ENCODE peak calls at places on chromosomes 4 and X, in six cellular contexts. O is suprapubic skin, D is uterus, L is ovary, M is stomach, K is tibial nerve. Q is an unnamed sample.

GRCh38 chrX:111519215-111519614 is 7.8 kb downstream of the SERTM2 start:
- DNase-seq in M (no peak), D (no peak), O (no peak), L (no peak), K (no peak), Q (no peak)

GRCh38 chrX:10755477-10756334 is 135.3 kb upstream of the MID1 start:
- DNase-seq in D (peak), K (peak), M (no peak), O (no peak), L (no peak), Q (peak)

GRCh38 chr4:153509724-153510123 is 43.6 kb downstream of the TMEM131L start:
- DNase-seq in M (no peak), D (no peak), L (no peak), O (no peak), K (no peak), Q (no peak)

GRCh38 chr4:37653601-37654000 is 32.6 kb downstream of the RELL1 start:
- DNase-seq in L (no peak), M (no peak), K (no peak), D (no peak), O (no peak), Q (no peak)

GRCh38 chr4:143397335-143397734 is 60.7 kb downstream of the GAB1 start:
- DNase-seq in K (no peak), O (no peak), D (no peak), M (no peak), L (no peak), Q (no peak)

GRCh38 chrX:155127465-155127864 is 56.2 kb downstream of the BRCC3 start:
- DNase-seq in O (no peak), L (no peak), M (no peak), K (no peak), D (no peak), Q (no peak)

GRCh38 chr4:93501946-93502345 is 326.6 kb upstream of the ATOH1 start:
- DNase-seq in O (no peak), L (no peak), K (no peak), M (no peak), D (no peak), Q (no peak)

GRCh38 chrX:9535101-9535500 is 70.2 kb downstream of the TBL1X start:
- DNase-seq in M (no peak), L (no peak), K (no peak), O (no peak), D (no peak), Q (no peak)

GRCh38 chrX:132404266-132404665 is 84.6 kb downstream of the MBNL3 start:
- DNase-seq in K (no peak), M (no peak), O (no peak), D (no peak), L (no peak), Q (no peak)

GRCh38 chr4:40305329-40306193 is 29.6 kb upstream of the CHRNA9 start:
- DNase-seq in L (no peak), K (no peak), M (no peak), O (no peak), D (no peak), Q (no peak)

GRCh38 chrX:65697915-65698796 is 30.7 kb downstream of the MSN start:
- DNase-seq in K (no peak), M (peak), D (no peak), O (no peak), L (no peak), Q (no peak)

GRCh38 chr4:152436384-152436783 is 99.5 kb downstream of the FBXW7 start:
- DNase-seq in K (no peak), O (no peak), D (no peak), M (no peak), L (no peak), Q (no peak)

GRCh38 chr4:94459462-94460161 is 7.9 kb downstream of the PDLIM5 start:
- DNase-seq in M (no peak), L (no peak), D (no peak), K (no peak), O (no peak), Q (no peak)

GRCh38 chrX:41922125-41922521 is 1.2 kb downstream of the CASK start:
- DNase-seq in O (no peak), L (no peak), M (no peak), D (no peak), K (peak), Q (peak)

GRCh38 chrX:65706041-65706828 is 38.8 kb downstream of the MSN start:
- DNase-seq in O (no peak), K (no peak), D (no peak), M (no peak), L (no peak), Q (no peak)

GRCh38 chrX:136146614-136147319 is 566 bp upstream of the FHL1 start:
- DNase-seq in K (no peak), M (no peak), D (peak), L (no peak), O (peak), Q (no peak)

GRCh38 chr4:14431155-14432134 is 570.8 kb upstream of the CPEB2 start:
- DNase-seq in M (no peak), O (no peak), L (no peak), D (no peak), K (no peak), Q (no peak)

GRCh38 chrX:153554519-153555167 is 37.2 kb downstream of the ATP2B3 start:
- DNase-seq in K (peak), L (peak), D (peak), M (peak), O (no peak), Q (peak)

GRCh38 chr4:186149872-186150271 is 41.5 kb upstream of the CYP4V2 start:
- DNase-seq in K (peak), M (peak), L (peak), O (peak), D (peak), Q (peak)

GRCh38 chr4:28518781-28519180 is 1658.1 kb downstream of the STIM2 start:
- DNase-seq in O (no peak), D (no peak), K (no peak), M (no peak), L (no peak), Q (no peak)

GRCh38 chrX:44675364-44676024 is 132.8 kb upstream of the FUNDC1 start:
- DNase-seq in M (no peak), D (peak), O (peak), K (peak), L (no peak), Q (peak)

GRCh38 chr4:101961144-101961543 is 170.6 kb downstream of the BANK1 start:
- DNase-seq in O (no peak), D (no peak), L (no peak), K (no peak), M (no peak), Q (no peak)

GRCh38 chr4:121784975-121785374 is 16.1 kb upstream of the EXOSC9 start:
- DNase-seq in D (no peak), O (no peak), K (peak), L (no peak), M (no peak), Q (no peak)
- TF ChIP-seq POLR2A in D (no peak), O (no peak), K (peak), L (no peak), M (no peak), Q (no peak)

GRCh38 chr4:177010421-177010820 is 217.7 kb upstream of the VEGFC start:
- DNase-seq in O (no peak), K (no peak), D (no peak), M (no peak), L (no peak), Q (no peak)
- H3K27ac ChIP-seq in O (no peak), K (no peak), D (no peak), M (no peak), L (no peak), Q (no peak)

DNA sequence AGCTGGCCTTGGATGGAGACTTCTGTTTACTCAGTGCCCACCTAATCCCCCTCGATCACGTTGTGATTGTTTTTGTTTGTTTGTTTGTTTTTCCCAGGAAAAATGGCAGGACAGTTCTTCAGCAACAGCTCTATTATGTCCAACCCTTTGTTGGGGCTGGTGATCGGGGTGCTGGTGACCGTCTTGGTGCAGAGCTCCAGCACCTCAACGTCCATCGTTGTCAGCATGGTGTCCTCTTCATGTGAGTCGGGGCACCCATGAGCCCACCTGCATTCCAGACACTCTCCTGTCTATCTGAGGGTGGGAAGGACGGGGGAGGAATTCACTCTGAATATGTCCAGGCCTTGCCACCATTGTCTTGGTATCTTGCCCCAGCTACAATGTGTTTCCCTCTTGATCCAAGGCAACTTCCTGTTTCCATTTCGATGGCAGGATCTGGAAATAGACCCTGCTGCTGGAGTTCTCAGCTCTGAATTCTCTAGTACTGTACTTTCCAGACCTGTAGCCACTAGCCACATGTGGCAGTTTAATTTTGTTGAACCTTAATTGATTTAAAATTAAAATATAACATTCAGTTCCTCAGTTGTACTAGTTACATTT is 10.5 kb downstream of the SLC34A2 start:
- DNase-seq in O (no peak), L (no peak), M (no peak), D (no peak), K (no peak), Q (no peak)
- H3K4me3 ChIP-seq in O (no peak), L (no peak), M (no peak), D (no peak), K (no peak), Q (no peak)

GRCh38 chr4:55089922-55090321 is 35.5 kb downstream of the KDR start:
- DNase-seq in M (no peak), L (no peak), K (no peak), D (no peak), O (no peak), Q (no peak)
- TF ChIP-seq POLR2A in M (no peak), L (no peak), K (no peak), D (no peak), O (no peak), Q (no peak)

GRCh38 chrX:37816766-37817165 is 30.6 kb downstream of the DYNLT3 start:
- DNase-seq in M (no peak), L (no peak), K (no peak), D (no peak), O (no peak), Q (no peak)

GRCh38 chrX:37815366-37815765 is 32.0 kb downstream of the DYNLT3 start:
- DNase-seq in M (no peak), D (no peak), K (no peak), L (no peak), O (no peak), Q (no peak)

GRCh38 chrX:37818031-37818430 is 29.3 kb downstream of the DYNLT3 start:
- DNase-seq in O (no peak), K (no peak), D (no peak), M (no peak), L (no peak), Q (no peak)

GRCh38 chrX:37817579-37817978 is 29.8 kb downstream of the DYNLT3 start:
- DNase-seq in D (no peak), K (no peak), L (no peak), O (no peak), M (no peak), Q (no peak)

DNA sequence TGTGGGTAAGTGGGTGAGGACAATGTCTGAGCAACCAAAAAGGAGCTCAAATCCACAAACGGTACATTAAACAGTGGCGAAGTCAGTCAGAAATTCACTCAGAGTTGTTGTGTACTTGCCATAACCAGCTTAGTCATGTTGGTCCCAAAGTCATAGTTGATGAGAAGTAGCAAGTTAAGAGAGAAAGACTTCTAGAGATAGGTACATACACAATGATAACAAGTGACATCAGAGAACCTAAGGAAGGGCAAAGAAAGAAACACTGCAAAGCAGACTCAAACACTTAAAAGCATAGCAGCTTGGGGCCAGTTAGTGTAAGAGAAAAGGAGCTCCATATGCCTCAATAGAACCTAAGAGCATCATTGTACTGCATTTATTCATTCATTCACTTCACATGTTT is 30.2 kb downstream of the DYNLT3 start:
- DNase-seq in K (no peak), L (no peak), M (no peak), O (no peak), D (no peak), Q (no peak)
- H3K27ac ChIP-seq in K (no peak), L (no peak), M (no peak), O (no peak), D (no peak), Q (no peak)

GRCh38 chrX:49122499-49122898 is 1.0 kb downstream of the GPKOW start:
- DNase-seq in L (no peak), K (no peak), M (no peak), D (no peak), O (no peak), Q (no peak)
- H3K4me3 ChIP-seq in L (peak), K (peak), M (peak), D (no peak), O (peak), Q (no peak)

GRCh38 chr4:159549092-159549491 is 446.2 kb downstream of the RAPGEF2 start:
- DNase-seq in K (no peak), M (no peak), O (no peak), L (no peak), D (no peak), Q (no peak)
- TF ChIP-seq POLR2A in K (no peak), M (no peak), O (no peak), L (no peak), D (no peak), Q (no peak)

DNA sequence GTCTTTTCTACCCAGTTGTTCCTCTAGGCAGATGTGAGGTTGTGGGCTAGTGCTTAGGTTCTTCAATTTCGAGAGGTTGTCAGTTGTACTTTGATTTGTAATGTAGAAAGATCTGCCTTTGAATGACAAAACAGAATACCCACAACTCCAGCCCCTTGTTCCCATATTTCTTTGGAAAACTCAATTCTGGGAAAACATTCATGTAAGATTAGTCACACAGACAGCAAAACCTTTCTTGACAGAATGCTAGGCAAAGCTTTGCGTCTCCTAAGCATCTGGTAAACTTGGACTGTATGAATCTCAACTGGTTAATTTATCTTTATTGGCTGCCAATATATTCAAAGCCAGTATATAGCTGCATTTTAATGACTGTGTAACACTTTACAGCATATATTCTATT is 34.9 kb downstream of the NOCT start:
- DNase-seq in O (no peak), D (no peak), K (no peak), L (no peak), M (no peak), Q (no peak)
- H3K27ac ChIP-seq in O (no peak), D (no peak), K (no peak), L (no peak), M (no peak), Q (no peak)

DNA sequence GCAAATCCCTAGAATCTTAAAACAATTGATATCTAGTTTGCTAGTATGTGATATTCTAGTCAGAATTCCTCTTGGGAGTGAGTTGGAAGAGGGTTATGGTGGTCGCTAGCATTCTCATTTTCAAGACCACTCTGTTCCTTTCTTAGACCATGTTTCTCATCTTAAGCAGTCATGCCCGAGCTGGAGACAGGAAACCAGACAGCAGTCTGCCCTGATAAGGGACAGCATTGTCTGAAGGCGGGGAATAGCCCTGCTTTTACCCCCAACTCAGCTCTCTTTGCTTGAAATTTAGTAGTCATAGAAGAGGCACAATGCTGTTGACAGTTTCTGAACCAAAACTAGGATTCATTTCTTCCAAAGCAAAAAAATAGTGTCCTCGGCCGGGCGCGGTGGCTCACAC is 5.2 kb downstream of the KLF3 start:
- DNase-seq in D (no peak), M (no peak), L (no peak), K (no peak), O (no peak), Q (no peak)
- H3K4me3 ChIP-seq in D (no peak), M (peak), L (no peak), K (no peak), O (peak), Q (no peak)

DNA sequence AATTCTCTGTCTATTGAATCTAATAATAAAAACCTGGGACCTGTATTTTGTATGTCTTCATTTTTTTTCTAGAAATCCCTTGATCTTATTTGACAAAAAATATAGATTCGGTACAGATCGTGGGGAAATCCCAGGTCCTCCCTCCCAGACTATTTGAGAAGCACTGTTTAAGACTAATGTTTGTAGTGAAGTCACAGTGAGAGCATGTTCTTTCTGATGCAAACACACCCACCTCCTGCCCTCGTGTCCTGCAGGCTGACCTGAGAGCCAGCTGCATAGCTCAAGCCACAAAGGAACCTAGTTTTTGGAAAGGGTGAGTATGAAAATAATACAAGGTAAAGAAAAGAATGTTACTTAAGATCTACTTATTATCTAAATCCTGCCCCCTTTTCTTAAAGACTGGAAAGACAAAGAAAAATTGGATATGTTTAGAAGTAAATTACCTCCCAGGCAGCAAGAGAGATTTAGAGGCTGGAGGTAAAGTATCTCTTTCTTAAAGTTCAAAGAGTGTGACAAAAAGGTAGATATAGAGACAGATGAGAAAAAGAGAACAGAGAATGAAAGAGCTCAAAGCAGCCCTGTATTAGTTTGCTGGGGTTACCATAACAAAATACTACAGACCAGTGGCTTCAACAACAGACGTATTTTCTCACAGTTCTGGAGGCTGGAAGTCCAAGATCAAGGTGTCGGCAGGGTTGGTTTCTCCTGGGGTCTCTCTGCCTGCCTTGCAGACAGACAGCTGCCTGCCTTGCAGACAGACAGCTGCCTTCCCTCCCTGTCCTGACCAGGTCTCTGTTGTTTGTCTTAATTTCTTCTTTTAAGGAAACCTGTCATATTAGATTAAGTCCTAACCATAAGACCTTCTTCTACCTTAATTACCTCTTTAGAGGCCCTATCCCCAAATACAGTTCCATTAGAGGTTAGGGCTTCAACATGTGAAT is 20.4 kb upstream of the DCTD start:
- DNase-seq in K (no peak), L (no peak), M (no peak), O (no peak), D (no peak), Q (no peak)
- TF ChIP-seq POLR2A in K (no peak), L (no peak), M (no peak), O (no peak), D (no peak), Q (no peak)